ENCODE peak calls at places on chromosomes 5 and 9, in five cellular contexts. N is brain microvascular endothelial cell; B is HT1080; T is NCI-H1105; L is activated CD8-positive, alpha-beta T cell treated with anti-CD3 and anti-CD28 coated beads for 36 hours. D is an unnamed sample.

GRCh38 chr5:147558131-147558730 is 48.4 kb upstream of the DPYSL3 start:
- DNase-seq in N (no peak), B (no peak), T (no peak), L (no peak), D (no peak)

GRCh38 chr5:32206799-32207634 is 32.9 kb upstream of the GOLPH3 start:
- DNase-seq in N (no peak), B (no peak), T (no peak), L (no peak), D (no peak)

GRCh38 chr9:134707031-134707680 is 65.6 kb downstream of the COL5A1 start:
- DNase-seq in N (peak; percentile 85), B (peak; percentile 35), T (peak; percentile 90), L (no peak), D (peak; percentile 86)

GRCh38 chr5:159178978-159179377 is 30.4 kb downstream of the RNF145 start:
- DNase-seq in N (peak; percentile 92), B (peak; percentile 97), T (no peak), L (peak; percentile 57), D (peak; percentile 98)

GRCh38 chr9:104494808-104495207 is 9.3 kb upstream of the OR13F1 start:
- DNase-seq in N (no peak), B (peak; percentile 32), T (no peak), L (no peak), D (no peak)

GRCh38 chr5:57358796-57359592 is 123.6 kb downstream of the ACTBL2 start:
- DNase-seq in N (no peak), B (no peak), T (no peak), L (no peak), D (no peak)

GRCh38 chr5:2299388-2300220 is 416.9 kb upstream of the IRX4 start:
- DNase-seq in N (no peak), B (no peak), T (no peak), L (no peak), D (no peak)

GRCh38 chr5:40481226-40481625 is 198.5 kb upstream of the PTGER4 start:
- DNase-seq in N (no peak), B (peak; percentile 51), T (no peak), L (no peak), D (no peak)

GRCh38 chr5:171450423-171451246 is 31.2 kb downstream of the FGF18 start:
- DNase-seq in N (peak; percentile 60), B (peak; percentile 48), T (no peak), L (peak; percentile 52), D (peak; percentile 64)

GRCh38 chr5:159522841-159523240 is 192.6 kb upstream of the IL12B start:
- DNase-seq in N (no peak), B (no peak), T (no peak), L (no peak), D (no peak)

GRCh38 chr5:32387176-32387575 is 57.4 kb downstream of the ZFR start:
- DNase-seq in N (no peak), B (no peak), T (no peak), L (no peak), D (peak; percentile 25)

GRCh38 chr9:133696036-133696435 is 42.1 kb downstream of the SARDH start:
- DNase-seq in N (no peak), B (no peak), T (no peak), L (no peak), D (no peak)

GRCh38 chr9:98913705-98914104 is 30.0 kb upstream of the COL15A1 start:
- DNase-seq in N (no peak), B (no peak), T (no peak), L (no peak), D (no peak)

GRCh38 chr5:88548136-88548535 is 279.5 kb upstream of the TMEM161B start:
- DNase-seq in N (no peak), B (no peak), T (no peak), L (no peak), D (no peak)

GRCh38 chr5:139644001-139644456 is 4.1 kb upstream of the CXXC5 start:
- DNase-seq in N (no peak), B (no peak), T (no peak), L (no peak), D (no peak)

GRCh38 chr5:10600629-10601245 is 36.9 kb downstream of the ANKRD33B start:
- DNase-seq in N (no peak), B (peak; percentile 44), T (no peak), L (peak; percentile 55), D (no peak)

GRCh38 chr9:81716409-81716808 is 27.1 kb upstream of the TLE1 start:
- DNase-seq in N (peak; percentile 59), B (no peak), T (no peak), L (no peak), D (peak; percentile 43)

GRCh38 chr5:148963679-148964078 is 99.2 kb downstream of the SH3TC2 start:
- DNase-seq in N (no peak), B (no peak), T (no peak), L (no peak), D (no peak)

GRCh38 chr5:149611327-149611726 is 30.0 kb downstream of the ARHGEF37 start:
- DNase-seq in N (peak; percentile 66), B (peak; percentile 76), T (no peak), L (no peak), D (peak; percentile 65)

GRCh38 chr5:73541981-73542380 is 23.5 kb downstream of the ANKRA2 start:
- DNase-seq in N (no peak), B (no peak), T (no peak), L (no peak), D (no peak)

GRCh38 chr5:174000078-174000477 is 11.1 kb downstream of the C5orf47 start:
- DNase-seq in N (no peak), B (no peak), T (no peak), L (no peak), D (no peak)

GRCh38 chr9:93658184-93658925 is 82.0 kb downstream of the PHF2 start:
- DNase-seq in N (no peak), B (no peak), T (no peak), L (no peak), D (no peak)

GRCh38 chr5:3657364-3658003 is 61.9 kb downstream of the IRX1 start:
- DNase-seq in N (no peak), B (no peak), T (no peak), L (no peak), D (no peak)

GRCh38 chr5:125290935-125291334 is 544.5 kb upstream of the ZNF608 start:
- DNase-seq in N (no peak), B (no peak), T (no peak), L (no peak), D (no peak)

GRCh38 chr5:161934486-161934885 is 86.6 kb downstream of the GABRA1 start:
- DNase-seq in N (no peak), B (peak; percentile 12), T (no peak), L (no peak), D (no peak)

GRCh38 chr5:153542536-153542935 is 52.1 kb downstream of the GRIA1 start:
- DNase-seq in N (no peak), B (peak; percentile 77), T (no peak), L (no peak), D (no peak)

GRCh38 chr5:143898381-143898780 is 86.4 kb downstream of the HMHB1 start:
- DNase-seq in N (no peak), B (no peak), T (no peak), L (peak; percentile 53), D (no peak)

GRCh38 chr9:18568969-18569368 is 95.0 kb downstream of the ADAMTSL1 start:
- DNase-seq in N (peak; percentile 29), B (no peak), T (peak; percentile 48), L (no peak), D (peak; percentile 7)

GRCh38 chr5:150178262-150178661 is 11.6 kb upstream of the SLC6A7 start:
- DNase-seq in N (no peak), B (no peak), T (no peak), L (no peak), D (no peak)

GRCh38 chr5:116037236-116037822 is 5.1 kb downstream of the ARL14EPL start:
- DNase-seq in N (no peak), B (no peak), T (no peak), L (no peak), D (peak; percentile 43)

GRCh38 chr9:69035438-69036316 is at the start of gene FXN:
- DNase-seq in N (peak; percentile 66), B (peak; percentile 79), T (peak; percentile 58), L (peak; percentile 82), D (peak; percentile 83)

GRCh38 chr9:91758491-91758981 is 191.5 kb downstream of the ROR2 start:
- DNase-seq in N (peak; percentile 44), B (peak; percentile 31), T (no peak), L (peak; percentile 69), D (peak; percentile 55)

GRCh38 chr5:54243483-54244080 is 66.8 kb downstream of the ARL15 start:
- DNase-seq in N (peak; percentile 44), B (peak; percentile 18), T (no peak), L (peak; percentile 62), D (peak; percentile 55)

GRCh38 chr9:13728121-13728520 is 448.6 kb upstream of the MPDZ start:
- DNase-seq in N (no peak), B (no peak), T (no peak), L (no peak), D (no peak)

D was measured in cardiac fibroblast.